ENCODE peak calls at places on chromosomes 4 and X, in seven cellular contexts. One of them, this sample, is unnamed.

GRCh38 chr4:3375688-3376087 is 66.1 kb upstream of the HGFAC start:
- DNase-seq in effector memory CD8-positive, alpha-beta T cell: no peak
- DNase-seq in endothelial cell: no peak
- DNase-seq in pons: no peak
- DNase-seq in lower lobe of right lung: peak
- DNase-seq in GM19239: no peak
- DNase-seq in AG10803: peak
- DNase-seq in this sample: no peak

GRCh38 chr4:46931981-46932380 is 22.9 kb upstream of the COX7B2 start:
- DNase-seq in pons: peak
- DNase-seq in effector memory CD8-positive, alpha-beta T cell: no peak
- DNase-seq in endothelial cell: peak
- DNase-seq in AG10803: no peak
- DNase-seq in GM19239: peak
- DNase-seq in lower lobe of right lung: no peak
- DNase-seq in this sample: peak

GRCh38 chr4:23097251-23097650 is 404.5 kb downstream of the GBA3 start:
- DNase-seq in effector memory CD8-positive, alpha-beta T cell: no peak
- DNase-seq in AG10803: peak
- DNase-seq in pons: no peak
- DNase-seq in lower lobe of right lung: no peak
- DNase-seq in endothelial cell: no peak
- DNase-seq in GM19239: no peak
- DNase-seq in this sample: no peak

GRCh38 chrX:57453901-57454300 is 137.9 kb upstream of the ZXDB start:
- DNase-seq in AG10803: peak
- DNase-seq in GM19239: peak
- DNase-seq in effector memory CD8-positive, alpha-beta T cell: no peak
- DNase-seq in lower lobe of right lung: no peak
- DNase-seq in pons: peak
- DNase-seq in endothelial cell: peak
- DNase-seq in this sample: peak

GRCh38 chr4:184270808-184271413 is 53.2 kb upstream of the ENPP6 start:
- DNase-seq in effector memory CD8-positive, alpha-beta T cell: no peak
- DNase-seq in GM19239: no peak
- DNase-seq in endothelial cell: no peak
- DNase-seq in AG10803: no peak
- DNase-seq in pons: no peak
- DNase-seq in lower lobe of right lung: no peak
- DNase-seq in this sample: no peak

GRCh38 chr4:65599335-65599734 is 71.0 kb downstream of the EPHA5 start:
- DNase-seq in GM19239: no peak
- DNase-seq in AG10803: peak
- DNase-seq in endothelial cell: no peak
- DNase-seq in effector memory CD8-positive, alpha-beta T cell: no peak
- DNase-seq in pons: no peak
- DNase-seq in lower lobe of right lung: no peak
- DNase-seq in this sample: no peak

GRCh38 chr4:110633358-110634319 is 10.8 kb upstream of the PITX2 start:
- DNase-seq in AG10803: peak
- DNase-seq in endothelial cell: peak
- DNase-seq in lower lobe of right lung: no peak
- DNase-seq in GM19239: no peak
- DNase-seq in pons: no peak
- DNase-seq in effector memory CD8-positive, alpha-beta T cell: no peak
- DNase-seq in this sample: no peak

GRCh38 chr4:78618426-78618825 is 66.9 kb downstream of the ANXA3 start:
- DNase-seq in pons: no peak
- DNase-seq in endothelial cell: no peak
- DNase-seq in lower lobe of right lung: no peak
- DNase-seq in effector memory CD8-positive, alpha-beta T cell: no peak
- DNase-seq in GM19239: no peak
- DNase-seq in AG10803: peak
- DNase-seq in this sample: no peak

GRCh38 chr4:8571702-8572685 is 8.2 kb upstream of the GPR78 start:
- DNase-seq in endothelial cell: no peak
- DNase-seq in pons: no peak
- DNase-seq in effector memory CD8-positive, alpha-beta T cell: no peak
- DNase-seq in AG10803: no peak
- DNase-seq in lower lobe of right lung: no peak
- DNase-seq in GM19239: no peak
- DNase-seq in this sample: no peak

GRCh38 chr4:87041142-87041541 is 106.3 kb downstream of the AFF1 start:
- DNase-seq in lower lobe of right lung: no peak
- DNase-seq in endothelial cell: no peak
- DNase-seq in GM19239: no peak
- DNase-seq in AG10803: peak
- DNase-seq in effector memory CD8-positive, alpha-beta T cell: no peak
- DNase-seq in pons: no peak
- DNase-seq in this sample: no peak

GRCh38 chr4:67288964-67289363 is 256.3 kb downstream of the CENPC start:
- DNase-seq in AG10803: no peak
- DNase-seq in effector memory CD8-positive, alpha-beta T cell: no peak
- DNase-seq in lower lobe of right lung: no peak
- DNase-seq in pons: no peak
- DNase-seq in GM19239: no peak
- DNase-seq in endothelial cell: peak
- DNase-seq in this sample: peak

GRCh38 chr4:140851032-140851636 is 94.9 kb upstream of the TBC1D9 start:
- DNase-seq in GM19239: peak
- DNase-seq in effector memory CD8-positive, alpha-beta T cell: no peak
- DNase-seq in lower lobe of right lung: no peak
- DNase-seq in pons: peak
- DNase-seq in AG10803: peak
- DNase-seq in endothelial cell: peak
- DNase-seq in this sample: peak

GRCh38 chrX:134600714-134601113 is 57.6 kb downstream of the PLAC1 start:
- DNase-seq in AG10803: peak
- DNase-seq in effector memory CD8-positive, alpha-beta T cell: no peak
- DNase-seq in GM19239: no peak
- DNase-seq in lower lobe of right lung: no peak
- DNase-seq in pons: no peak
- DNase-seq in endothelial cell: no peak
- DNase-seq in this sample: no peak

GRCh38 chr4:169050308-169050707 is 40.3 kb upstream of the CBR4 start:
- DNase-seq in endothelial cell: no peak
- DNase-seq in lower lobe of right lung: no peak
- DNase-seq in GM19239: no peak
- DNase-seq in AG10803: no peak
- DNase-seq in pons: no peak
- DNase-seq in effector memory CD8-positive, alpha-beta T cell: no peak
- DNase-seq in this sample: no peak

GRCh38 chr4:54015421-54016065 is 48.9 kb downstream of the CHIC2 start:
- DNase-seq in effector memory CD8-positive, alpha-beta T cell: no peak
- DNase-seq in GM19239: no peak
- DNase-seq in pons: no peak
- DNase-seq in AG10803: no peak
- DNase-seq in endothelial cell: no peak
- DNase-seq in lower lobe of right lung: no peak
- DNase-seq in this sample: no peak

GRCh38 chrX:153766098-153766817 is 2.2 kb downstream of the PLXNB3 start:
- DNase-seq in GM19239: no peak
- DNase-seq in effector memory CD8-positive, alpha-beta T cell: no peak
- DNase-seq in endothelial cell: no peak
- DNase-seq in pons: peak
- DNase-seq in AG10803: peak
- DNase-seq in lower lobe of right lung: peak
- DNase-seq in this sample: peak